ENCODE peak calls at places on chromosomes 16 and 17, in ten cellular contexts. W is WERI-Rb-1, S is fibroblast of pulmonary artery, D is AG04450, J is Calu3, Y is lower leg skin, Q is H9, N is GM13977, E is fibroblast of the aortic adventitia, T is esophagus squamous epithelium. A is an unnamed sample.

GRCh38 chr16:52069866-52070265 is 477.1 kb downstream of the TOX3 start:
- DNase-seq in W (peak; percentile 7), S (peak; percentile 24), D (no peak), J (peak; percentile 40), Y (no peak), Q (peak; percentile 31), N (no peak), E (no peak), T (no peak), A (no peak)

GRCh38 chr16:74591914-74592650 is 14.8 kb downstream of the GLG1 start:
- DNase-seq in W (no peak), S (no peak), D (no peak), J (no peak), Y (no peak), Q (no peak), N (no peak), E (no peak), T (no peak), A (no peak)

GRCh38 chr17:7383742-7384488 is 3.0 kb downstream of the TNK1 start:
- DNase-seq in W (no peak), S (peak; percentile 23), D (no peak), J (no peak), Y (no peak), Q (peak; percentile 93), N (peak; percentile 94), E (no peak), T (no peak), A (peak; percentile 59)

GRCh38 chr17:574061-574460 is 140.6 kb downstream of the VPS53 start:
- DNase-seq in W (no peak), S (peak; percentile 80), D (no peak), J (no peak), Y (peak; percentile 1), Q (no peak), N (no peak), E (peak; percentile 72), T (no peak), A (no peak)

GRCh38 chr17:3035256-3035967 is 28.0 kb downstream of the OR1D5 start:
- DNase-seq in W (no peak), S (no peak), D (no peak), J (no peak), Y (peak; percentile 78), Q (no peak), N (no peak), E (no peak), T (no peak), A (peak; percentile 13)

GRCh38 chr16:11094838-11095565 is 150.6 kb downstream of the CLEC16A start:
- DNase-seq in W (no peak), S (no peak), D (no peak), J (no peak), Y (no peak), Q (no peak), N (no peak), E (no peak), T (no peak), A (no peak)

GRCh38 chr16:87389245-87389644 is 2.9 kb upstream of the MAP1LC3B start:
- DNase-seq in W (peak; percentile 49), S (no peak), D (no peak), J (no peak), Y (no peak), Q (no peak), N (no peak), E (no peak), T (no peak), A (no peak)

GRCh38 chr16:67927131-67927941 is 4.3 kb downstream of the CTRL start:
- DNase-seq in W (no peak), S (no peak), D (no peak), J (no peak), Y (no peak), Q (no peak), N (no peak), E (no peak), T (no peak), A (no peak)

GRCh38 chr16:2969545-2970521 is 685 bp downstream of the PAQR4 start:
- DNase-seq in W (peak; percentile 92), S (peak; percentile 23), D (peak; percentile 7), J (peak; percentile 92), Y (no peak), Q (peak; percentile 83), N (peak; percentile 92), E (peak; percentile 16), T (no peak), A (peak; percentile 53)

GRCh38 chr17:74981979-74982662 is 5.3 kb upstream of the CDR2L start:
- DNase-seq in W (peak; percentile 97), S (peak; percentile 48), D (no peak), J (peak; percentile 87), Y (peak; percentile 94), Q (peak; percentile 96), N (peak; percentile 86), E (peak; percentile 40), T (no peak), A (peak; percentile 77)

GRCh38 chr16:11967195-11967911 is 2.3 kb downstream of the TNFRSF17 start:
- DNase-seq in W (no peak), S (no peak), D (no peak), J (no peak), Y (no peak), Q (no peak), N (no peak), E (no peak), T (no peak), A (no peak)

GRCh38 chr16:71917900-71918299 is 22.6 kb downstream of the IST1 start:
- DNase-seq in W (no peak), S (peak; percentile 59), D (no peak), J (no peak), Y (no peak), Q (no peak), N (no peak), E (peak; percentile 82), T (no peak), A (no peak)

GRCh38 chr17:76585048-76585648 is 512 bp downstream of the ST6GALNAC2 start:
- DNase-seq in W (no peak), S (no peak), D (no peak), J (peak; percentile 39), Y (no peak), Q (peak; percentile 52), N (no peak), E (no peak), T (no peak), A (no peak)

GRCh38 chr16:69100046-69100765 is 5.2 kb upstream of the HAS3 start:
- DNase-seq in W (no peak), S (no peak), D (no peak), J (no peak), Y (no peak), Q (no peak), N (no peak), E (no peak), T (no peak), A (no peak)

GRCh38 chr16:14232106-14232890 is 161.2 kb downstream of the MRTFB start:
- DNase-seq in W (no peak), S (peak; percentile 15), D (peak; percentile 45), J (peak; percentile 14), Y (no peak), Q (no peak), N (no peak), E (peak; percentile 35), T (no peak), A (no peak)

GRCh38 chr17:77601054-77601979 is 357.2 kb upstream of the TNRC6C start:
- DNase-seq in W (peak; percentile 85), S (no peak), D (no peak), J (no peak), Y (peak; percentile 92), Q (peak; percentile 26), N (no peak), E (no peak), T (no peak), A (peak; percentile 7)

DNA sequence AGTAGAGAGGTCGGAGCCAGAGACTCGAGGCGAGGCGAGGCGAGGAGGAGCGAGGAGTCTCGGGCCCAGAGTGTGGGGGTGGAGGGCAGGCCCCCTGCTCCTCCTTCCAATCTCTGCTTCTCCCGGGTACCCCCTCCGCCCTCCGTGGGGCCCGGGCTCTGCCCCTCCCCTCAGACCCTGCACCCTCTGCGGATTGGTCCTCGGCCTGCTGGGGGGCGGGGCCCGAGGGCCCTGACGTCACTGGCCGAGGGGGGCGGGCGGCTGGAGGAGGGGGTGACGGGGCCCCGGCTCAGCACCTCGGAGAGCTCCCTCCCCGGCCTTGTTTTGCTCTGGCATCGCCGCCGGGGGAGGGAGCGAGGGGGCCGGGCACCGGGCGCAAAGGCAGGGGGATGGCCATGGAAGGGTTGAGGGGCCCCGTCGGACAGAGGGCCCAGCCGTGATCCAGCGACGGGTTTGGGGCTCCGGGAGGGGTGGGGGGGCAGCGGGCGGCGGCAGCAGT is at the start of gene RUNDC3A:
- DNase-seq in W (peak; percentile 99), S (peak; percentile 77), D (no peak), J (peak; percentile 95), Y (peak; percentile 96), Q (peak; percentile 98), N (peak; percentile 93), E (peak; percentile 70), T (no peak), A (peak; percentile 89)
- TF ChIP-seq CTCF in W (no peak), S (no peak), D (no peak), J (no peak), Y (no peak), Q (no peak), N (no peak), E (no peak), T (no peak), A (no peak)

GRCh38 chr16:48459167-48459566 is 74.0 kb upstream of the SIAH1 start:
- DNase-seq in W (no peak), S (no peak), D (no peak), J (no peak), Y (no peak), Q (no peak), N (peak; percentile 33), E (no peak), T (no peak), A (no peak)

GRCh38 chr16:48462146-48462740 is 77.0 kb upstream of the SIAH1 start:
- DNase-seq in W (no peak), S (peak; percentile 43), D (no peak), J (no peak), Y (no peak), Q (no peak), N (no peak), E (peak; percentile 61), T (no peak), A (no peak)
- TF ChIP-seq CTCF in W (no peak), S (no peak), D (no peak), J (no peak), Y (no peak), Q (no peak), N (no peak), E (no peak), T (no peak), A (no peak)

DNA sequence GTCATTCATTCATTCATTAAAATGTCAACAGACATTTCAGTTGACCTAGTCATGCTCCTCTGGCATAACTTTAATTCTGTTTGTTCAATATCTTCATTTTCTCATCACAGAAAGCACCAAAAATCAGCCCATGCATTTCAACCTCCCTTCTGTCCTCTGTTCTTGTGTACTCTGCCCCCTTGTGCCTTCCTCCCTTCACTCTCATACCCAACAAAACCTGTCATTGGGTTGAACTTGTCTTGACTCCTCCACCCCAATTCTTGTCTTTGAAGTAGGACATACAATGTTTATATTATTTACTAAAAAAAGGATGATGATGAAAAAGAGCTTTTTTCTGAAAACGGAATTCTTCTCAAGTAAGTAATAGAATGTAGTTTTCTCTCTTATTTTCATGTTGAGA is 43.8 kb downstream of the COX10 start:
- DNase-seq in W (no peak), S (no peak), D (no peak), J (no peak), Y (no peak), Q (no peak), N (no peak), E (no peak), T (no peak), A (no peak)
- TF ChIP-seq CTCF in W (no peak), S (no peak), D (no peak), J (no peak), Y (no peak), Q (peak; percentile 38), N (no peak), E (no peak), T (no peak), A (no peak)

GRCh38 chr16:53415504-53415903 is 18.8 kb upstream of the RBL2 start:
- DNase-seq in W (peak; percentile 53), S (no peak), D (no peak), J (peak; percentile 56), Y (no peak), Q (peak; percentile 66), N (no peak), E (no peak), T (no peak), A (no peak)
- TF ChIP-seq CTCF in W (peak; percentile 67), S (no peak), D (no peak), J (no peak), Y (no peak), Q (no peak), N (no peak), E (no peak), T (no peak), A (no peak)

A was measured in natural killer cell.